ENCODE peak calls at places on chromosomes 7 and 10, in nine cellular contexts. J, U, L, D, Q, S, A, W and P are unnamed samples.

GRCh38 chr7:613442-614140 is 93.9 kb upstream of the PDGFA start:
- DNase-seq in J (no peak), U (no peak), L (no peak), D (no peak), Q (no peak), S (peak), A (no peak), W (no peak), P (no peak)

GRCh38 chr10:125820705-125821104 is 2.4 kb downstream of the UROS start:
- DNase-seq in J (peak), U (no peak), L (no peak), D (no peak), Q (no peak), S (no peak), A (peak), W (no peak), P (no peak)

GRCh38 chr7:111232249-111233084 is 141.5 kb downstream of the LRRN3 start:
- DNase-seq in J (no peak), U (no peak), L (peak), D (no peak), Q (peak), S (no peak), A (no peak), W (no peak), P (no peak)

GRCh38 chr10:53918755-53919154 is 882.3 kb downstream of the PCDH15 start:
- DNase-seq in J (no peak), U (no peak), L (no peak), D (no peak), Q (no peak), S (no peak), A (no peak), W (no peak), P (no peak)

GRCh38 chr10:60006046-60006445 is 99.7 kb upstream of the CCDC6 start:
- DNase-seq in J (peak), U (no peak), L (no peak), D (no peak), Q (no peak), S (no peak), A (no peak), W (no peak), P (no peak)

GRCh38 chr7:151113344-151114150 is 27.3 kb downstream of the AGAP3 start:
- DNase-seq in J (no peak), U (no peak), L (peak), D (peak), Q (peak), S (no peak), A (no peak), W (no peak), P (no peak)

GRCh38 chr7:66771795-66772194 is 31.3 kb downstream of the RABGEF1 start:
- DNase-seq in J (no peak), U (no peak), L (no peak), D (no peak), Q (no peak), S (no peak), A (no peak), W (no peak), P (no peak)

GRCh38 chr7:122203814-122204213 is 59.8 kb upstream of the AASS start:
- DNase-seq in J (no peak), U (no peak), L (no peak), D (no peak), Q (no peak), S (no peak), A (no peak), W (no peak), P (no peak)

GRCh38 chr7:158366346-158366745 is 221.3 kb downstream of the PTPRN2 start:
- DNase-seq in J (no peak), U (no peak), L (no peak), D (no peak), Q (no peak), S (no peak), A (no peak), W (no peak), P (no peak)

GRCh38 chr10:24974978-24975377 is 22.6 kb upstream of the PRTFDC1 start:
- DNase-seq in J (no peak), U (no peak), L (peak), D (no peak), Q (peak), S (no peak), A (no peak), W (no peak), P (no peak)

GRCh38 chr7:157797361-157797760 is 460.6 kb downstream of the DNAJB6 start:
- DNase-seq in J (no peak), U (no peak), L (no peak), D (no peak), Q (no peak), S (no peak), A (no peak), W (no peak), P (no peak)

GRCh38 chr7:151248191-151249033 is at the start of gene SMARCD3:
- DNase-seq in J (no peak), U (no peak), L (peak), D (peak), Q (peak), S (peak), A (peak), W (peak), P (no peak)

GRCh38 chr7:68488366-68489060 is 1109.8 kb upstream of the AUTS2 start:
- DNase-seq in J (no peak), U (no peak), L (no peak), D (no peak), Q (no peak), S (no peak), A (no peak), W (no peak), P (no peak)

GRCh38 chr10:95327367-95327766 is 36.6 kb upstream of the PDLIM1 start:
- DNase-seq in J (no peak), U (peak), L (no peak), D (no peak), Q (peak), S (no peak), A (no peak), W (no peak), P (peak)

GRCh38 chr10:15325243-15326002 is 45.7 kb downstream of the FAM171A1 start:
- DNase-seq in J (no peak), U (no peak), L (peak), D (peak), Q (no peak), S (no peak), A (no peak), W (no peak), P (no peak)

GRCh38 chr7:7662527-7662926 is 22.0 kb downstream of the UMAD1 start:
- DNase-seq in J (no peak), U (peak), L (no peak), D (no peak), Q (no peak), S (no peak), A (no peak), W (no peak), P (no peak)

GRCh38 chr7:14687777-14688176 is 214.8 kb downstream of the DGKB start:
- DNase-seq in J (no peak), U (no peak), L (no peak), D (no peak), Q (no peak), S (no peak), A (no peak), W (no peak), P (no peak)

GRCh38 chr7:29598607-29599006 is 35.0 kb downstream of the PRR15 start:
- DNase-seq in J (no peak), U (peak), L (no peak), D (no peak), Q (no peak), S (no peak), A (no peak), W (no peak), P (no peak)

GRCh38 chr10:80416401-80417098 is 8.2 kb downstream of the PRXL2A start:
- DNase-seq in J (no peak), U (no peak), L (no peak), D (no peak), Q (no peak), S (no peak), A (no peak), W (no peak), P (no peak)

GRCh38 chr7:36644625-36645422 is 79.5 kb downstream of the AOAH start:
- DNase-seq in J (no peak), U (no peak), L (no peak), D (no peak), Q (no peak), S (no peak), A (no peak), W (no peak), P (no peak)

GRCh38 chr7:29331163-29331562 is 136.6 kb downstream of the CHN2 start:
- DNase-seq in J (no peak), U (no peak), L (no peak), D (no peak), Q (no peak), S (no peak), A (no peak), W (peak), P (no peak)

GRCh38 chr7:50307368-50308012 is 3.0 kb downstream of the IKZF1 start:
- DNase-seq in J (peak), U (no peak), L (no peak), D (no peak), Q (no peak), S (peak), A (peak), W (no peak), P (no peak)

GRCh38 chr10:123507298-123507697 is 158.9 kb upstream of the GPR26 start:
- DNase-seq in J (peak), U (peak), L (no peak), D (no peak), Q (no peak), S (no peak), A (no peak), W (no peak), P (no peak)

GRCh38 chr10:17655567-17656146 is 11.7 kb downstream of the STAM start:
- DNase-seq in J (peak), U (no peak), L (no peak), D (peak), Q (no peak), S (no peak), A (peak), W (no peak), P (no peak)

GRCh38 chr7:135166338-135166989 is 4.0 kb downstream of the CYREN start:
- DNase-seq in J (no peak), U (no peak), L (no peak), D (no peak), Q (no peak), S (no peak), A (no peak), W (no peak), P (no peak)

GRCh38 chr10:31864834-31865518 is 63.7 kb downstream of the ARHGAP12 start:
- DNase-seq in J (no peak), U (no peak), L (peak), D (no peak), Q (no peak), S (no peak), A (no peak), W (no peak), P (no peak)

GRCh38 chr7:2019693-2020511 is 212.8 kb downstream of the MAD1L1 start:
- DNase-seq in J (peak), U (no peak), L (peak), D (peak), Q (peak), S (no peak), A (peak), W (no peak), P (no peak)

GRCh38 chr7:30427296-30428080 is 51.1 kb downstream of the NOD1 start:
- DNase-seq in J (no peak), U (no peak), L (no peak), D (no peak), Q (no peak), S (no peak), A (no peak), W (no peak), P (no peak)

GRCh38 chr7:33673029-33673700 is 232.2 kb upstream of the BMPER start:
- DNase-seq in J (no peak), U (no peak), L (no peak), D (no peak), Q (no peak), S (no peak), A (no peak), W (no peak), P (no peak)

GRCh38 chr7:22364023-22364422 is 7.1 kb upstream of the RAPGEF5 start:
- DNase-seq in J (no peak), U (no peak), L (no peak), D (no peak), Q (no peak), S (no peak), A (no peak), W (no peak), P (no peak)

GRCh38 chr10:33212061-33212748 is 122.3 kb downstream of the NRP1 start:
- DNase-seq in J (no peak), U (no peak), L (no peak), D (no peak), Q (peak), S (no peak), A (no peak), W (no peak), P (no peak)

GRCh38 chr7:100682228-100682741 is 8.7 kb downstream of the GNB2 start:
- DNase-seq in J (no peak), U (no peak), L (no peak), D (peak), Q (no peak), S (no peak), A (no peak), W (no peak), P (no peak)

GRCh38 chr10:34861293-34862004 is 46.4 kb upstream of the PARD3 start:
- DNase-seq in J (no peak), U (peak), L (peak), D (no peak), Q (peak), S (no peak), A (no peak), W (peak), P (no peak)

GRCh38 chr7:90178592-90179279 is 24.5 kb downstream of the STEAP1 start:
- DNase-seq in J (peak), U (no peak), L (peak), D (no peak), Q (peak), S (no peak), A (peak), W (no peak), P (no peak)

GRCh38 chr7:32905175-32905662 is 13.7 kb upstream of the KBTBD2 start:
- DNase-seq in J (peak), U (no peak), L (peak), D (peak), Q (peak), S (peak), A (no peak), W (no peak), P (no peak)